ENCODE peak calls at places on chromosomes 5 and 9, in four cellular contexts. One of them, this sample, is unnamed.

GRCh38 chr5:64074533-64074932 is 91.1 kb upstream of the RNF180 start:
- DNase-seq in mammary epithelial cell: peak; percentile 31
- DNase-seq in PC-9: peak; percentile 1
- DNase-seq in astrocyte: peak; percentile 14
- DNase-seq in this sample: no peak

GRCh38 chr5:120396186-120396585 is 67.9 kb upstream of the PRR16 start:
- DNase-seq in astrocyte: peak; percentile 27
- DNase-seq in PC-9: no peak
- DNase-seq in mammary epithelial cell: peak; percentile 66
- DNase-seq in this sample: peak; percentile 83

GRCh38 chr5:93954421-93955069 is 213.1 kb upstream of the POU5F2 start:
- DNase-seq in astrocyte: no peak
- DNase-seq in PC-9: no peak
- DNase-seq in mammary epithelial cell: no peak
- DNase-seq in this sample: peak; percentile 5

GRCh38 chr9:80602291-80602690 is 1030.5 kb downstream of the TLE4 start:
- DNase-seq in astrocyte: no peak
- DNase-seq in mammary epithelial cell: no peak
- DNase-seq in PC-9: no peak
- DNase-seq in this sample: no peak

GRCh38 chr9:111952559-111952958 is 55.9 kb downstream of the UGCG start:
- DNase-seq in astrocyte: peak; percentile 87
- DNase-seq in mammary epithelial cell: peak; percentile 93
- DNase-seq in PC-9: no peak
- DNase-seq in this sample: peak; percentile 58

GRCh38 chr5:79853003-79853402 is 138.1 kb downstream of the MTX3 start:
- DNase-seq in astrocyte: no peak
- DNase-seq in PC-9: no peak
- DNase-seq in mammary epithelial cell: no peak
- DNase-seq in this sample: no peak

GRCh38 chr9:35703906-35704672 is 14.4 kb upstream of the TPM2 start:
- DNase-seq in PC-9: no peak
- DNase-seq in astrocyte: no peak
- DNase-seq in mammary epithelial cell: no peak
- DNase-seq in this sample: peak; percentile 42

GRCh38 chr5:32004404-32004803 is 169.7 kb downstream of the GOLPH3 start:
- DNase-seq in PC-9: no peak
- DNase-seq in mammary epithelial cell: no peak
- DNase-seq in astrocyte: no peak
- DNase-seq in this sample: peak; percentile 15

GRCh38 chr5:122703214-122703613 is 71.7 kb upstream of the SNX2 start:
- DNase-seq in mammary epithelial cell: no peak
- DNase-seq in astrocyte: no peak
- DNase-seq in PC-9: no peak
- DNase-seq in this sample: no peak

GRCh38 chr9:134735441-134736175 is 94.0 kb downstream of the COL5A1 start:
- DNase-seq in astrocyte: no peak
- DNase-seq in mammary epithelial cell: no peak
- DNase-seq in PC-9: no peak
- DNase-seq in this sample: no peak

GRCh38 chr5:141878186-141878770 is at the start of gene PCDH1:
- DNase-seq in mammary epithelial cell: peak; percentile 50
- DNase-seq in PC-9: peak; percentile 70
- DNase-seq in astrocyte: no peak
- DNase-seq in this sample: peak; percentile 92

GRCh38 chr5:143153332-143154119 is 250.0 kb downstream of the NR3C1 start:
- DNase-seq in mammary epithelial cell: no peak
- DNase-seq in astrocyte: peak; percentile 90
- DNase-seq in PC-9: no peak
- DNase-seq in this sample: no peak

GRCh38 chr5:175718401-175719108 is 60.7 kb downstream of the HRH2 start:
- DNase-seq in mammary epithelial cell: peak; percentile 41
- DNase-seq in astrocyte: no peak
- DNase-seq in PC-9: peak; percentile 18
- DNase-seq in this sample: no peak

DNA sequence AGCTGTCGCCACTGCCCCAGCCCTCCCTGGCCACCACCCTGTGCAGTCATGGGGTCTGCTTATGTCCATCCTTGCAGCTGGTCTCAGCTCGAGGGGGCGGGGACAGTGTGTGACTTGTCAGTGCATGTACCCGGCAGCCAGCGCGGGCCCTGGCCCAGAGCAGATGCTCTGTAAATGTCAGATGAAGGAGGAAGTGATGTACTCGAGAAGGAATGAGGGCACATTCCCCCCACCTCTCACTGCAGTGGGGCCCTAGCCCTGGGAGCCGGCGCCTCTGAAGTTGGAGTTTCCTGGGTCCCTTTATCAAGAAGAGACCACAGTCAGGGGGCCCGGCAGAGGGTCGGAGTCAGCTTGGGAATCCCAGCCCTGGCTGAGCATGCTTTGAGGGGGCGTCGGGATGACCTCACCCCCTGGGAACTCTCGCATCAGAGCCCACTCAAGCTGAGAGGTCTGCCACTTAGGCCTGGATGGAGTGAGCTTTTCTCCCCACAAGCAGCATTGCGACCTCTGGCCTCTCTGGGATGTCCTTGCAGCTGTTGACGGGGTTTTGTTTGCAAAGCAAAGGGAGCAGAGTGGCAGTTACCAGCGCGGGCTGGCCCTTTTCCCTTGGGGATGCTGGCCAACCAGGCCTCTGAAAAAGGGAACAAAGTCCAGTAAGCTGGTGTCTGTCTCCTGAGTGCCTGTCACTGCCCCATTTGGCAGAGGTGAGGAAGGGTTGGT is 19.0 kb downstream of the NEURL1B start:
- DNase-seq in PC-9: no peak
- DNase-seq in mammary epithelial cell: peak; percentile 54
- DNase-seq in astrocyte: peak; percentile 84
- DNase-seq in this sample: peak; percentile 97
- H3K4me2 ChIP-seq in PC-9: no peak overlapping the region
- H3K4me2 ChIP-seq in mammary epithelial cell: peak overlapping the region; percentile 40
- H3K4me2 ChIP-seq in astrocyte: peak overlapping the region; percentile 74
- H3K4me2 ChIP-seq in this sample: peak overlapping the region; percentile 37

DNA sequence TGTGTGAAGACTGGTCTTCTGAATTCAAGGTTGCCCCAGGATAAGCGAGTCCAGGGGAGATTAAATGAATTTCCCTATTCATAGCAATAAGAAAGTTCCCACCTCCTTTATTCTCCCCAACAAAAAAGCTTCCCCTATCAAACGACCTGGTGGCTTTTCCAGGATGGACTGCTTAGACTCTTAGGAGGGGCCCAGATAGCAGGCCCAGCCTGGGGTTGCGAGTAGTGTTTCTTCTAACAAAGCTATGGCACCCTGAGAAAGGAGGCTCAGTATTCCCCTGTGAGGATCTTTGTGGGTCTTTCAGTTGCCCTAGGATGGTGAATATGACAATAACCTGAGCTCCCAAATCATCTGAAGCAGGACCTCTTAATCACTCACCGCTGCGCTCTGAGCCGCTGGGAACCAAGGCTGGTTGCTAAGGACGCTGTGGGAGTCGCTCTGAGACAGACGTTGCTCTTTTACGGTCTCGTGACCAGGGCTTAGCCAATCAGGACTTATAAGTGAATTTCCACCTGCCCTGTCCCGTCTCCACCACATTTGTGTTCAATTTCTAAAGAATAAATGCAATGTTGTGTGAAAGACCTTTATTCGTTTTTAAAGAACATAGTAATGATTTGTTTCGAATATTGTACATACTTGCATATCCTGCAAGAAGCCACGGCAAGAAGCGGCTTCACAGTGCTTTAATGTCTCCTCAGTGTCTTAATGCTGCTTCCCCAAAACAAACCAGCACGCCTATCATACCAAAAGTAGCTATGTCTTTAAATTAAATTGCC is at the start of gene TMEM232:
- DNase-seq in mammary epithelial cell: peak; percentile 79
- DNase-seq in astrocyte: peak; percentile 58
- DNase-seq in PC-9: peak; percentile 62
- DNase-seq in this sample: peak; percentile 59
- H3K4me3 ChIP-seq in mammary epithelial cell: no peak within 1 kb of the TSS
- H3K4me3 ChIP-seq in astrocyte: peak within 1 kb of the TSS; percentile 55
- H3K4me3 ChIP-seq in PC-9: peak within 1 kb of the TSS; percentile 67
- H3K4me3 ChIP-seq in this sample: peak within 1 kb of the TSS; percentile 59

GRCh38 chr9:136422876-136423275 is 12.4 kb downstream of the PMPCA start:
- DNase-seq in PC-9: no peak
- DNase-seq in astrocyte: no peak
- DNase-seq in mammary epithelial cell: no peak
- DNase-seq in this sample: no peak

GRCh38 chr9:136424750-136425362 is 14.4 kb downstream of the PMPCA start:
- DNase-seq in astrocyte: no peak
- DNase-seq in mammary epithelial cell: no peak
- DNase-seq in PC-9: no peak
- DNase-seq in this sample: no peak

GRCh38 chr9:136421791-136422190 is 11.3 kb downstream of the PMPCA start:
- DNase-seq in astrocyte: no peak
- DNase-seq in mammary epithelial cell: no peak
- DNase-seq in PC-9: no peak
- DNase-seq in this sample: no peak

GRCh38 chr9:136426787-136427186 is 12.9 kb downstream of the INPP5E start:
- DNase-seq in PC-9: no peak
- DNase-seq in mammary epithelial cell: peak; percentile 27
- DNase-seq in astrocyte: peak; percentile 30
- DNase-seq in this sample: no peak

GRCh38 chr9:136423432-136424146 is 13.1 kb downstream of the PMPCA start:
- DNase-seq in PC-9: no peak
- DNase-seq in astrocyte: no peak
- DNase-seq in mammary epithelial cell: no peak
- DNase-seq in this sample: no peak
- H4K20me1 ChIP-seq in PC-9: peaks cover 8% of the 10 kb centered on the region
- H4K20me1 ChIP-seq in astrocyte: peaks cover 20% of the 10 kb centered on the region
- H4K20me1 ChIP-seq in mammary epithelial cell: no peaks in the 10 kb centered on the region
- H4K20me1 ChIP-seq in this sample: no peaks in the 10 kb centered on the region

GRCh38 chr9:12862596-12862995 is 87.8 kb downstream of the LURAP1L start:
- DNase-seq in mammary epithelial cell: no peak
- DNase-seq in astrocyte: no peak
- DNase-seq in PC-9: no peak
- DNase-seq in this sample: no peak

GRCh38 chr9:12863624-12864023 is 88.8 kb downstream of the LURAP1L start:
- DNase-seq in mammary epithelial cell: no peak
- DNase-seq in PC-9: no peak
- DNase-seq in astrocyte: no peak
- DNase-seq in this sample: no peak

GRCh38 chr9:12856608-12857007 is 81.8 kb downstream of the LURAP1L start:
- DNase-seq in PC-9: no peak
- DNase-seq in mammary epithelial cell: no peak
- DNase-seq in astrocyte: no peak
- DNase-seq in this sample: no peak

GRCh38 chr9:12861035-12861434 is 86.2 kb downstream of the LURAP1L start:
- DNase-seq in PC-9: no peak
- DNase-seq in astrocyte: no peak
- DNase-seq in mammary epithelial cell: no peak
- DNase-seq in this sample: no peak

DNA sequence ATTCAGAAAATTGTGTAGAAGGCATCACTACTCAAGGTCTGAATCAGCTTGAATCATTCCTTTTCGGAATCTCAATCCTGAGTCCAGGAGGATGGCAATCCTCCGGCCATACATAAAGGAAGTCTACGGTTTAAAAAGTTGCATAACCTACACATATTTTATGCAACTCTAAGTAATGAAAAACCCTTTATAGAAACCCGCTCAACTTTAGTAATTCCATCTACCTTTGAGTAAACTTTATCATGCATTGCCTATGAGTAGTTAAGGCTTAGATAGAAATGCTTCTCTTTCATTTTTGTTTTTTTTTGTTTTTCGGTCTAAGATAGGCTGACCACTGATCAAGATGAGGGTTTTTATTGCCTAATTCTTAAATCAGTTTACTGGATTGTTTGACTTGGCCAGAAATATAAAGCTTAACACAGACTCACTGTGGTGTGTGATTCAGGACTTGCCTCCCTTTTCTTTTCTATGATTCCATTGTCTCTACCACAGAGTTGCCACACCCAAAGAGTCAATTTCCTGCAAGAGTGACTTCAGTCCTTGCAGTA is 85.0 kb downstream of the LURAP1L start:
- DNase-seq in PC-9: peak; percentile 10
- DNase-seq in astrocyte: peak; percentile 95
- DNase-seq in mammary epithelial cell: peak; percentile 96
- DNase-seq in this sample: peak; percentile 51
- H3K4me2 ChIP-seq in PC-9: peak overlapping the region; percentile 69
- H3K4me2 ChIP-seq in astrocyte: peak overlapping the region; percentile 83
- H3K4me2 ChIP-seq in mammary epithelial cell: peak overlapping the region; percentile 73
- H3K4me2 ChIP-seq in this sample: peak overlapping the region; percentile 78

GRCh38 chr9:72315510-72316287 is 49.3 kb downstream of the ZFAND5 start:
- DNase-seq in mammary epithelial cell: peak; percentile 74
- DNase-seq in PC-9: peak; percentile 68
- DNase-seq in astrocyte: peak; percentile 56
- DNase-seq in this sample: no peak
- H3K4me3 ChIP-seq in mammary epithelial cell: no peak overlapping the region
- H3K4me3 ChIP-seq in PC-9: peak overlapping the region; percentile 36
- H3K4me3 ChIP-seq in astrocyte: no peak overlapping the region
- H3K4me3 ChIP-seq in this sample: no peak overlapping the region

GRCh38 chr9:130029591-130029990 is 13.4 kb downstream of the FNBP1 start:
- DNase-seq in PC-9: no peak
- DNase-seq in astrocyte: no peak
- DNase-seq in mammary epithelial cell: no peak
- DNase-seq in this sample: no peak

GRCh38 chr9:130027533-130028370 is 15.2 kb downstream of the FNBP1 start:
- DNase-seq in mammary epithelial cell: no peak
- DNase-seq in astrocyte: no peak
- DNase-seq in PC-9: no peak
- DNase-seq in this sample: no peak

GRCh38 chr9:130030821-130031481 is 12.0 kb downstream of the FNBP1 start:
- DNase-seq in astrocyte: no peak
- DNase-seq in PC-9: no peak
- DNase-seq in mammary epithelial cell: no peak
- DNase-seq in this sample: no peak

GRCh38 chr9:130028493-130029222 is 14.3 kb downstream of the FNBP1 start:
- DNase-seq in astrocyte: no peak
- DNase-seq in mammary epithelial cell: no peak
- DNase-seq in PC-9: no peak
- DNase-seq in this sample: no peak

GRCh38 chr9:130029223-130029583 is 13.8 kb downstream of the FNBP1 start:
- DNase-seq in astrocyte: no peak
- DNase-seq in mammary epithelial cell: no peak
- DNase-seq in PC-9: no peak
- DNase-seq in this sample: no peak
- H4K20me1 ChIP-seq in astrocyte: peaks cover 62% of the 10 kb centered on the region
- H4K20me1 ChIP-seq in mammary epithelial cell: no peaks in the 10 kb centered on the region
- H4K20me1 ChIP-seq in PC-9: no peaks in the 10 kb centered on the region
- H4K20me1 ChIP-seq in this sample: peaks cover 20% of the 10 kb centered on the region

GRCh38 chr9:70013598-70014196 is 30.0 kb upstream of the MAMDC2 start:
- DNase-seq in PC-9: no peak
- DNase-seq in mammary epithelial cell: peak; percentile 76
- DNase-seq in astrocyte: peak; percentile 95
- DNase-seq in this sample: peak; percentile 46
- H3K4me2 ChIP-seq in PC-9: peak overlapping the region; percentile 31
- H3K4me2 ChIP-seq in mammary epithelial cell: no peak overlapping the region
- H3K4me2 ChIP-seq in astrocyte: peak overlapping the region; percentile 4
- H3K4me2 ChIP-seq in this sample: no peak overlapping the region

GRCh38 chr5:88665750-88666215 is 217.2 kb downstream of the MEF2C start:
- DNase-seq in astrocyte: peak; percentile 74
- DNase-seq in mammary epithelial cell: no peak
- DNase-seq in PC-9: no peak
- DNase-seq in this sample: no peak

GRCh38 chr5:88664630-88665029 is 218.4 kb downstream of the MEF2C start:
- DNase-seq in astrocyte: no peak
- DNase-seq in PC-9: no peak
- DNase-seq in mammary epithelial cell: no peak
- DNase-seq in this sample: no peak

GRCh38 chr5:88666761-88667186 is 216.2 kb downstream of the MEF2C start:
- DNase-seq in mammary epithelial cell: no peak
- DNase-seq in astrocyte: peak; percentile 81
- DNase-seq in PC-9: no peak
- DNase-seq in this sample: no peak

GRCh38 chr5:88669314-88669713 is 213.7 kb downstream of the MEF2C start:
- DNase-seq in astrocyte: peak; percentile 71
- DNase-seq in mammary epithelial cell: no peak
- DNase-seq in PC-9: no peak
- DNase-seq in this sample: no peak

GRCh38 chr5:88667187-88668141 is 215.5 kb downstream of the MEF2C start:
- DNase-seq in astrocyte: no peak
- DNase-seq in mammary epithelial cell: no peak
- DNase-seq in PC-9: no peak
- DNase-seq in this sample: no peak
- H3K4me3 ChIP-seq in astrocyte: peak overlapping the region; percentile 69
- H3K4me3 ChIP-seq in mammary epithelial cell: no peak overlapping the region
- H3K4me3 ChIP-seq in PC-9: no peak overlapping the region
- H3K4me3 ChIP-seq in this sample: peak overlapping the region; percentile 71